ENCODE peak calls at places on chromosomes 3 and 15, in five cellular contexts. F, A, W, R and G are unnamed samples.
A peak's percentile ranks its signal among the peaks of the same experiment; 100 is the strongest.

GRCh38 chr3:100256724-100257123 is 4.1 kb upstream of the TBC1D23 start:
- DNase-seq in W (no peak), A (no peak), R (no peak), F (no peak), G (no peak)

GRCh38 chr3:136671921-136672320 is 80.3 kb downstream of the STAG1 start:
- DNase-seq in F (no peak), R (no peak), A (no peak), W (no peak), G (no peak)

GRCh38 chr3:107216711-107217110 is 160.5 kb upstream of the CCDC54 start:
- DNase-seq in W (no peak), A (no peak), R (no peak), F (no peak), G (no peak)

GRCh38 chr15:42279234-42279723 is 6.0 kb upstream of the TMEM87A start:
- DNase-seq in R (no peak), A (no peak), W (no peak), F (peak; percentile 47), G (no peak)

GRCh38 chr3:170753421-170754344 is 116.3 kb downstream of the RPL22L1 start:
- DNase-seq in R (no peak), W (no peak), A (no peak), F (no peak), G (no peak)

GRCh38 chr15:82646250-82647044 is 716 bp downstream of the CPEB1 start:
- DNase-seq in F (no peak), A (peak; percentile 74), R (no peak), W (no peak), G (no peak)

GRCh38 chr3:159273608-159274007 is 471.8 kb downstream of the MFSD1 start:
- DNase-seq in F (no peak), R (no peak), A (no peak), W (peak; percentile 47), G (peak; percentile 74)

GRCh38 chr15:74265046-74265639 is 29.0 kb downstream of the CCDC33 start:
- DNase-seq in R (no peak), F (no peak), A (no peak), W (peak; percentile 50), G (peak; percentile 85)

GRCh38 chr15:36449662-36450145 is 129.7 kb upstream of the CDIN1 start:
- DNase-seq in F (no peak), W (no peak), R (no peak), A (no peak), G (no peak)

GRCh38 chr15:101127503-101128076 is 124.3 kb downstream of the CHSY1 start:
- DNase-seq in R (peak; percentile 37), A (peak; percentile 90), F (peak; percentile 85), W (peak; percentile 51), G (peak; percentile 71)

GRCh38 chr15:42064271-42064670 is 30.1 kb downstream of the PLA2G4D start:
- DNase-seq in A (no peak), R (no peak), F (no peak), W (no peak), G (no peak)

GRCh38 chr15:25860885-25861866 is 2.0 kb downstream of the ATP10A start:
- DNase-seq in F (peak; percentile 61), W (no peak), A (no peak), R (no peak), G (no peak)

GRCh38 chr15:88982946-88983342 is 69.8 kb upstream of the MFGE8 start:
- DNase-seq in F (no peak), W (no peak), R (no peak), A (no peak), G (no peak)

GRCh38 chr3:87370007-87370406 is 93.6 kb upstream of the POU1F1 start:
- DNase-seq in A (peak; percentile 13), W (peak; percentile 7), F (no peak), R (no peak), G (no peak)

GRCh38 chr3:88779482-88779881 is 327.9 kb upstream of the EPHA3 start:
- DNase-seq in W (no peak), A (no peak), R (no peak), F (no peak), G (no peak)

GRCh38 chr15:37100109-37100873 is at the start of gene MEIS2:
- DNase-seq in W (peak; percentile 72), F (peak; percentile 45), R (peak; percentile 90), A (peak; percentile 56), G (peak; percentile 95)

GRCh38 chr3:15476378-15476777 is 45.1 kb downstream of the COLQ start:
- DNase-seq in A (no peak), R (no peak), F (no peak), W (no peak), G (no peak)

GRCh38 chr15:73573572-73573971 is 59.6 kb downstream of the NPTN start:
- DNase-seq in R (no peak), W (no peak), F (no peak), A (no peak), G (no peak)

GRCh38 chr3:121739902-121740301 is 9.6 kb downstream of the GOLGB1 start:
- DNase-seq in A (no peak), R (no peak), W (no peak), F (no peak), G (no peak)

GRCh38 chr3:170572665-170573253 is 13.1 kb downstream of the SLC7A14 start:
- DNase-seq in R (no peak), A (no peak), F (peak; percentile 76), W (no peak), G (no peak)

GRCh38 chr15:88803241-88803919 is at the start of gene ACAN:
- DNase-seq in A (no peak), F (no peak), R (no peak), W (peak; percentile 42), G (no peak)

GRCh38 chr3:186002884-186003472 is 65.2 kb upstream of the TRA2B start:
- DNase-seq in R (no peak), F (peak; percentile 12), A (peak; percentile 7), W (no peak), G (peak; percentile 15)

GRCh38 chr15:88223099-88223498 is 33.4 kb downstream of the NTRK3 start:
- DNase-seq in A (no peak), F (no peak), W (no peak), R (no peak), G (no peak)

GRCh38 chr15:73752817-73753214 is 335 bp downstream of the INSYN1 start:
- DNase-seq in R (no peak), F (no peak), W (peak; percentile 65), A (no peak), G (peak; percentile 24)

GRCh38 chr3:149352556-149352955 is 19.1 kb upstream of the TM4SF18 start:
- DNase-seq in A (peak; percentile 78), F (peak; percentile 22), R (peak; percentile 28), W (peak; percentile 80), G (peak; percentile 84)

GRCh38 chr15:72813345-72814004 is 29.9 kb upstream of the ADPGK start:
- DNase-seq in W (no peak), R (no peak), F (no peak), A (no peak), G (no peak)

GRCh38 chr15:33031324-33031736 is 163.2 kb downstream of the FMN1 start:
- DNase-seq in W (no peak), F (no peak), R (no peak), A (peak; percentile 39), G (no peak)

GRCh38 chr3:31979006-31979697 is 1.9 kb downstream of the OSBPL10 start:
- DNase-seq in R (no peak), W (no peak), A (no peak), F (peak; percentile 61), G (no peak)